ENCODE peak calls at places on chromosomes 12 and 14, in ten cellular contexts. P is stimulated activated CD4-positive, alpha-beta T cell treated with anti-CD3 and anti-CD28 coated beads, TNF-alpha, amount 100 ng/mL, for 4 hours; K is A673; Q is stimulated activated CD8-positive, alpha-beta memory T cell treated with anti-CD3 and anti-CD28 coated beads, Interleukin-2, amount 100 ng/mL, for 48 hours; S is RPMI7951; Y is AG04450; R is left cardiac atrium; U is Kasumi-1; L is endothelial cell; J is germinal center. A is an unnamed sample.

GRCh38 chr14:38042356-38042755 is 165.3 kb upstream of the SSTR1 start:
- DNase-seq in P (no peak), K (peak), Q (no peak), S (peak), Y (no peak), R (no peak), U (no peak), L (no peak), J (no peak), A (peak)

GRCh38 chr14:96844857-96845570 is 47.8 kb downstream of the VRK1 start:
- DNase-seq in P (no peak), K (no peak), Q (no peak), S (no peak), Y (no peak), R (no peak), U (no peak), L (no peak), J (no peak), A (no peak)

GRCh38 chr12:64609543-64610091 is 678 bp upstream of the RASSF3 start:
- DNase-seq in P (no peak), K (peak), Q (no peak), S (peak), Y (no peak), R (no peak), U (peak), L (peak), J (no peak), A (no peak)

GRCh38 chr14:87999282-87999681 is 5.7 kb upstream of the GPR65 start:
- DNase-seq in P (no peak), K (no peak), Q (no peak), S (no peak), Y (no peak), R (no peak), U (peak), L (no peak), J (no peak), A (no peak)

GRCh38 chr14:37588667-37588955 is 6.4 kb downstream of the FOXA1 start:
- DNase-seq in P (no peak), K (no peak), Q (no peak), S (no peak), Y (no peak), R (no peak), U (no peak), L (no peak), J (no peak), A (no peak)

GRCh38 chr12:52912711-52913423 is 8.0 kb upstream of the KRT8 start:
- DNase-seq in P (no peak), K (no peak), Q (no peak), S (no peak), Y (no peak), R (no peak), U (no peak), L (no peak), J (no peak), A (no peak)

GRCh38 chr12:4270670-4271432 is 2.7 kb upstream of the CCND2 start:
- DNase-seq in P (no peak), K (no peak), Q (no peak), S (no peak), Y (no peak), R (peak), U (peak), L (peak), J (peak), A (no peak)

GRCh38 chr12:66647034-66647691 is 31.7 kb downstream of the GRIP1 start:
- DNase-seq in P (no peak), K (no peak), Q (no peak), S (peak), Y (peak), R (no peak), U (no peak), L (no peak), J (no peak), A (no peak)

GRCh38 chr14:102262894-102263462 is 42.0 kb downstream of the MOK start:
- DNase-seq in P (no peak), K (no peak), Q (no peak), S (peak), Y (no peak), R (no peak), U (no peak), L (peak), J (no peak), A (no peak)

GRCh38 chr12:94074970-94075695 is 73.2 kb upstream of the PLXNC1 start:
- DNase-seq in P (no peak), K (peak), Q (no peak), S (peak), Y (peak), R (peak), U (peak), L (peak), J (no peak), A (no peak)

GRCh38 chr14:25122188-25122587 is 72.2 kb upstream of the STXBP6 start:
- DNase-seq in P (no peak), K (no peak), Q (no peak), S (peak), Y (no peak), R (no peak), U (no peak), L (no peak), J (no peak), A (no peak)

GRCh38 chr14:22147716-22148115 is 441.3 kb downstream of the DAD1 start:
- DNase-seq in P (no peak), K (peak), Q (no peak), S (no peak), Y (no peak), R (no peak), U (no peak), L (no peak), J (no peak), A (no peak)

GRCh38 chr12:77644915-77645605 is 185.6 kb upstream of the NAV3 start:
- DNase-seq in P (no peak), K (no peak), Q (no peak), S (no peak), Y (no peak), R (no peak), U (no peak), L (no peak), J (no peak), A (peak)

GRCh38 chr14:95260537-95261440 is 58.9 kb downstream of the CLMN start:
- DNase-seq in P (no peak), K (peak), Q (peak), S (peak), Y (no peak), R (no peak), U (no peak), L (no peak), J (no peak), A (no peak)

GRCh38 chr12:67772276-67773169 is 124.0 kb downstream of the DYRK2 start:
- DNase-seq in P (no peak), K (peak), Q (no peak), S (peak), Y (peak), R (no peak), U (no peak), L (peak), J (no peak), A (peak)

GRCh38 chr12:48901278-48901677 is 24.0 kb downstream of the FKBP11 start:
- DNase-seq in P (no peak), K (no peak), Q (no peak), S (no peak), Y (no peak), R (no peak), U (no peak), L (no peak), J (no peak), A (no peak)

GRCh38 chr12:110046451-110047187 is 1.7 kb downstream of the C12orf76 start:
- DNase-seq in P (no peak), K (no peak), Q (no peak), S (no peak), Y (no peak), R (no peak), U (no peak), L (no peak), J (no peak), A (no peak)

GRCh38 chr12:132673288-132674179 is 13.6 kb downstream of the POLE start:
- DNase-seq in P (no peak), K (no peak), Q (no peak), S (no peak), Y (no peak), R (no peak), U (no peak), L (no peak), J (no peak), A (no peak)

GRCh38 chr12:28024231-28024995 is 51.9 kb upstream of the PTHLH start:
- DNase-seq in P (no peak), K (no peak), Q (no peak), S (peak), Y (peak), R (no peak), U (no peak), L (no peak), J (no peak), A (no peak)

GRCh38 chr14:103543721-103544626 is 15.0 kb downstream of the TRMT61A start:
- DNase-seq in P (no peak), K (peak), Q (no peak), S (no peak), Y (no peak), R (peak), U (no peak), L (no peak), J (no peak), A (no peak)